ENCODE peak calls at places on chromosomes 11 and 22, in four cellular contexts. A is transverse colon, T is HL-60, K is K562. R is an unnamed sample.

GRCh38 chr11:65432133-65432650 is 9.6 kb downstream of the NEAT1 start:
- DNase-seq in A (no peak), K (no peak), T (no peak), R (no peak)

GRCh38 chr11:395866-396265 is 1.9 kb downstream of the PKP3 start:
- DNase-seq in T (no peak), A (no peak), K (no peak), R (no peak)

GRCh38 chr11:126160345-126161145 is 50.9 kb downstream of the RPUSD4 start:
- DNase-seq in K (peak; percentile 41), A (no peak), T (no peak), R (peak; percentile 75)

GRCh38 chr11:106022795-106023275 is 795 bp upstream of the MSANTD4 start:
- DNase-seq in K (no peak), A (no peak), T (no peak), R (no peak)

GRCh38 chr11:75328426-75329277 is 22.8 kb downstream of the ARRB1 start:
- DNase-seq in T (peak; percentile 74), K (peak; percentile 40), A (peak; percentile 85), R (peak; percentile 93)

GRCh38 chr22:48864748-48865147 is 962.9 kb downstream of the BRD1 start:
- DNase-seq in T (no peak), A (no peak), K (no peak), R (no peak)

GRCh38 chr11:65429069-65429681 is 6.6 kb downstream of the NEAT1 start:
- DNase-seq in A (peak; percentile 59), K (no peak), T (peak; percentile 42), R (no peak)

GRCh38 chr22:49702068-49702397 is 125.6 kb downstream of the BRD1 start:
- DNase-seq in A (no peak), T (no peak), K (no peak), R (no peak)

GRCh38 chr22:48391171-48391711 is 1436.4 kb downstream of the BRD1 start:
- DNase-seq in T (no peak), K (no peak), A (no peak), R (no peak)

GRCh38 chr11:3786781-3787428 is 10.4 kb downstream of the NUP98 start:
- DNase-seq in A (no peak), K (no peak), T (no peak), R (no peak)

GRCh38 chr22:50084570-50084969 is 656 bp downstream of the MLC1 start:
- DNase-seq in T (no peak), K (no peak), A (no peak), R (no peak)

GRCh38 chr11:86063536-86063935 is 5.3 kb downstream of the PICALM start:
- DNase-seq in K (no peak), T (no peak), A (no peak), R (no peak)

DNA sequence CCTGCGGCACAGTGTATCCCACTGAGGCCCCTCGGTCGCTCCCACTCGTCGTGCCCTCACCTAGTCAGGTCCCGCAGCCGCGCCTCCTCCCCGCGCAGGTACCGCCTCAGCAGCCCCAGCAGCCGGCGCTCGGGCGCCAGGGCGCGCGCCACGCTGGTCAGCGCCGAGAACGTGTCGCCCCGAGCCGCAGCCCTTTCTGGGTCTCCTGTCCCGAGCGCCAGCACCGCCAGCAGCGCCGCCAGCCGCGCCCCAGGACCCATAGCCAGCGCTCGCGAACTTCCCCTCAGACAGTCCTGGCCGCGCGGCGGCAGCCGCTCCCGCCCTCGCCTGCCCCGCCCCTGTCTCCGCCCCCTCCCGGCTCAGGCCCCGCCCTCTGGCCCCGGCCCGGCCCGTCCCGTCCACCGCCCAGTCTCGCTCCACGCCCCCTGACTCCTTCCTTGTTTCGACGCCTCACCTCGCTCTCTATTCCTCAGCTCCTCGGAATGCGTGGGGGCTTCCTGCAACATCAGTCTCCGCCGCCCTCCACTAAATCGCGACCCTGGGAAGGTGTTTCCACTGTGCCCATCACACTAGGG is at the start of gene P4HA3:
- DNase-seq in T (peak; percentile 57), K (peak; percentile 92), A (peak; percentile 66), R (peak; percentile 69)
- TF ChIP-seq POLR2AphosphoS5 in T (no peak), K (no peak), A (no peak), R (no peak)

DNA sequence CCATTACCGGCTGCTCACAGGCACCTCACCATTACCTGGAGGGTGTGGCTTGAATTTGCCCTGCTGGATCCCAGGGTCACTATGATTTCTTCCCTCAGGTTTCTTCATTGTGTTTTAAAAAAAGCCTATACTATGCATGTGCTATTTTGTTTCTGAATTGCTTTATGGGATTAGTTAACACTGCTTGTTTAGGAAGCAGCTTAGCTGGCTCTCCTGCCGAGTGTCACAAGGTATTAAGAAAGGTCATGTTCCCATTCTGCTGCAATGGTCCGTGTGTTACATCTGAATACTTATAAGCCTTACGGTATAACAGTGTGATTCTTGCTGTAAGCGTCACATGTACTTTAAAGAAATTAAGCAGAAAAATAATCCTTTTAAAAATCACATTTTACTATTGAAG is 380.6 kb upstream of the B3GAT1 start:
- DNase-seq in K (no peak), A (no peak), T (no peak), R (no peak)
- TF ChIP-seq POLR2AphosphoS5 in K (no peak), A (no peak), T (no peak), R (no peak)

DNA sequence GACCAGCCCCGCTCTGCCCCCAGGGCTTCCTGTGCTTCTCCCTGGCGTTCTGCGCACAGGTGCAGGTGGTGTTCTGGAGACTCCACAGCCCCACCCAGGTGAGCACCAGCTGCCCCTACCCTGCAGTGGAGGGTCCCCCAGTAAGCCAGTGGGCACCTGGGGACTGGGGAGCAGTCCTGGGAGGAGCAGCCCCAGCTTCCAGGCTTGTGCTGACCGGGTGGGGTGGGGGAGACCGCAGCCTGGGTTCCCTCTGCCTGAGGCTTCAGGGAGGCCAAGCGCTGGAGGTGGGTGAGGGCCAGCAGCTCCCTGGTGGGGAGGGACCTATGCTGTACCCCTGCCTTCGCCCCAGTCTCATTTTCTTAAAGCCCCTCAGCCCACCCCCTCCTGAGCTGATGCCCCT is 6.9 kb downstream of the TSPAN32 start:
- DNase-seq in K (no peak), A (no peak), T (no peak), R (no peak)
- TF ChIP-seq POLR2AphosphoS5 in K (no peak), A (no peak), T (peak; percentile 12), R (no peak)

GRCh38 chr11:5504403-5504891 is 5.3 kb downstream of the UBQLN3 start:
- DNase-seq in A (no peak), K (peak; percentile 58), T (no peak), R (no peak)
- TF ChIP-seq POLR2AphosphoS5 in A (no peak), K (peak; percentile 82), T (no peak), R (no peak)

GRCh38 chr11:45927684-45928413 is 5.4 kb downstream of the LARGE2 start:
- DNase-seq in A (no peak), T (no peak), K (no peak), R (peak; percentile 60)

GRCh38 chr11:45930031-45930794 is 7.8 kb downstream of the LARGE2 start:
- DNase-seq in K (no peak), T (peak; percentile 82), A (peak; percentile 78), R (peak; percentile 69)

GRCh38 chr11:45930951-45931563 is 8.6 kb downstream of the LARGE2 start:
- DNase-seq in K (no peak), T (no peak), A (no peak), R (no peak)

GRCh38 chr11:45928535-45929215 is 6.2 kb downstream of the LARGE2 start:
- DNase-seq in K (no peak), A (peak; percentile 6), T (no peak), R (peak; percentile 69)

DNA sequence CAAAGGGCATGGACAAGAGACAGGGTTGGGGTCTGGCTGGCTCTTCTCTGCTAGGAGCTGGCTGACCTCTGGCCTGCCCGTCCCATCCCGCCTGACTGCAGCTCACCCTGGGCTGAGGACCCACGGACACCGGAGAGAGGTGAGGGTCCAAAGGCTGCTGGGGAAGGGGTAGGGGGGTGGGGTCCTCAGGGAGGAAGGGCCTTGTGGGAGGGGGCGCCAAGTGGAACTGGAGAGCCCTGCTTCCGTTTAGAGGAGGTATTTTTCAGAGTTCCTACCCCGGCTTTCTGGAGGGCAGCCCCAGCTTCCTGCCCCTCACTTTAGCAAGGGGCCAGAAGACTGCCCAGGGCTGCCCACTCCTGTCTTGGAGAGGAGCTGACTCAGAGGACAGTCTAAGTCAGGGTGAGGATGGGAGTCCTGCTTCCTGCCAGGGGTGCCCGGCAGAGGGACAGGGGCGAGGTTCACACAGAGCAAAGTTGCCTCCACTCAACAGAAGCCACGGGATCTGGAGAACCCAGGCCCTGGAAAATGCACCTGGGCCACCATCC is 7.1 kb downstream of the LARGE2 start:
- DNase-seq in T (no peak), K (no peak), A (no peak), R (no peak)
- TF ChIP-seq POLR2AphosphoS5 in T (no peak), K (no peak), A (no peak), R (no peak)

GRCh38 chr11:131908316-131908715 is 537.9 kb downstream of the NTM start:
- DNase-seq in A (no peak), K (no peak), T (no peak), R (no peak)
- TF ChIP-seq POLR2AphosphoS5 in A (no peak), K (no peak), T (no peak), R (no peak)

GRCh38 chr11:70755410-70756158 is 357.3 kb downstream of the CTTN start:
- DNase-seq in T (peak; percentile 66), A (peak; percentile 77), K (peak; percentile 90), R (peak; percentile 74)
- TF ChIP-seq POLR2AphosphoS5 in T (no peak), A (no peak), K (no peak), R (no peak)

R was measured in upper lobe of left lung.